ENCODE peak calls at places on chromosome 6, in ten cellular contexts. D, B, L, X, A, R, W, T, M and K are unnamed samples.

GRCh38 chr6:12818324-12818723 is 101.8 kb downstream of the PHACTR1 start:
- DNase-seq in D (no peak), B (no peak), L (no peak), X (no peak), A (no peak), R (no peak), W (no peak), T (no peak), M (no peak), K (no peak)

GRCh38 chr6:13558718-13559117 is 15.7 kb upstream of the SIRT5 start:
- DNase-seq in D (no peak), B (no peak), L (no peak), X (no peak), A (no peak), R (no peak), W (no peak), T (no peak), M (no peak), K (no peak)

GRCh38 chr6:151440930-151441329 is 11.0 kb downstream of the RMND1 start:
- DNase-seq in D (no peak), B (no peak), L (no peak), X (no peak), A (no peak), R (peak; percentile 70), W (peak; percentile 43), T (no peak), M (no peak), K (no peak)

GRCh38 chr6:28090902-28091586 is 10.7 kb downstream of the ZNF165 start:
- DNase-seq in D (no peak), B (no peak), L (no peak), X (peak; percentile 77), A (no peak), R (peak; percentile 22), W (no peak), T (peak; percentile 75), M (no peak), K (no peak)

GRCh38 chr6:138804986-138805385 is 9.1 kb downstream of the ECT2L start:
- DNase-seq in D (no peak), B (no peak), L (no peak), X (no peak), A (no peak), R (peak; percentile 66), W (no peak), T (no peak), M (peak; percentile 6), K (no peak)

GRCh38 chr6:106026748-106027147 is 59.4 kb upstream of the PRDM1 start:
- DNase-seq in D (no peak), B (no peak), L (no peak), X (no peak), A (no peak), R (peak; percentile 41), W (no peak), T (no peak), M (no peak), K (no peak)

GRCh38 chr6:143678980-143679379 is 1.2 kb downstream of the PHACTR2 start:
- DNase-seq in D (no peak), B (no peak), L (no peak), X (no peak), A (no peak), R (no peak), W (peak; percentile 14), T (no peak), M (no peak), K (no peak)

GRCh38 chr6:128600397-128600951 is 80.1 kb upstream of the PTPRK start:
- DNase-seq in D (no peak), B (no peak), L (peak; percentile 4), X (no peak), A (no peak), R (peak; percentile 93), W (no peak), T (no peak), M (peak; percentile 61), K (peak; percentile 78)

GRCh38 chr6:90053614-90054013 is 159.3 kb downstream of the GJA10 start:
- DNase-seq in D (no peak), B (no peak), L (no peak), X (no peak), A (no peak), R (no peak), W (no peak), T (no peak), M (no peak), K (no peak)

GRCh38 chr6:41780623-41781301 is at the start of gene PRICKLE4:
- DNase-seq in D (no peak), B (no peak), L (peak; percentile 29), X (peak; percentile 83), A (peak; percentile 71), R (no peak), W (no peak), T (peak; percentile 81), M (no peak), K (peak; percentile 65)
- H3K27ac ChIP-seq in D (peak within 1 kb of the TSS; percentile 71), B (peak within 1 kb of the TSS; percentile 87), L (peak within 1 kb of the TSS; percentile 86), X (peak within 1 kb of the TSS; percentile 87), A (peak within 1 kb of the TSS; percentile 78), R (no peak within 1 kb of the TSS), W (peak within 1 kb of the TSS; percentile 65), T (peak within 1 kb of the TSS; percentile 62), M (no peak within 1 kb of the TSS), K (peak within 1 kb of the TSS; percentile 97)

GRCh38 chr6:19734061-19734460 is 103.1 kb upstream of the ID4 start:
- DNase-seq in D (no peak), B (no peak), L (no peak), X (no peak), A (no peak), R (no peak), W (no peak), T (no peak), M (no peak), K (no peak)

GRCh38 chr6:19736066-19736465 is 101.1 kb upstream of the ID4 start:
- DNase-seq in D (no peak), B (no peak), L (no peak), X (no peak), A (no peak), R (peak; percentile 17), W (no peak), T (no peak), M (no peak), K (no peak)

GRCh38 chr6:19734519-19734918 is 102.7 kb upstream of the ID4 start:
- DNase-seq in D (no peak), B (no peak), L (no peak), X (no peak), A (no peak), R (no peak), W (no peak), T (no peak), M (no peak), K (no peak)

DNA sequence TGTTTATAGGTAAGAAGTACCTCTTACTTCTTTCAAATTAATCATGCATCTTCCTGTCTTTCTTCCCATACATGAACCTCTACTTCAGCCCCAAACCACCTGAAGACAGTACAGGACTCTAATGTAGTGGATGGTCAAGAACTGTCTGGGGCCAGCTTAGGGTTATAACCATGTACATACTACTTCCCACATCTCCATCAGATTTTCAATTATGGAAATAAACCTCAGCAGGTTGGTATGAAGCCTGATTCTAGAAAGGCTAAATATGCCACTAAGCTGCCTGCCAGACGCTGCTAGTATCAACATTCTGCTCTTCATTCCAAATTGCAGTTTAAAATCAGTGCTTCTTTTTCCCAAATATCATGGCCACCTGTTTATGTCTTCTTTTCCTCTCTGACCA is 99.2 kb upstream of the ID4 start:
- DNase-seq in D (no peak), B (no peak), L (no peak), X (no peak), A (no peak), R (no peak), W (no peak), T (no peak), M (no peak), K (no peak)
- H3K27ac ChIP-seq in D (no peak overlapping the region), B (no peak overlapping the region), L (no peak overlapping the region), X (no peak overlapping the region), A (no peak overlapping the region), R (no peak overlapping the region), W (no peak overlapping the region), T (peak overlapping the region; percentile 36), M (no peak overlapping the region), K (no peak overlapping the region)

GRCh38 chr6:104540743-104541142 is 319.0 kb downstream of the HACE1 start:
- DNase-seq in D (no peak), B (no peak), L (no peak), X (no peak), A (no peak), R (peak; percentile 43), W (no peak), T (no peak), M (no peak), K (no peak)
- H3K27ac ChIP-seq in D (no peak overlapping the region), B (no peak overlapping the region), L (no peak overlapping the region), X (no peak overlapping the region), A (no peak overlapping the region), R (no peak overlapping the region), W (no peak overlapping the region), T (no peak overlapping the region), M (no peak overlapping the region), K (no peak overlapping the region)

GRCh38 chr6:163825033-163825432 is 410.5 kb downstream of the QKI start:
- DNase-seq in D (no peak), B (no peak), L (no peak), X (no peak), A (no peak), R (peak; percentile 67), W (no peak), T (no peak), M (no peak), K (peak; percentile 41)

GRCh38 chr6:163826668-163827067 is 412.1 kb downstream of the QKI start:
- DNase-seq in D (no peak), B (no peak), L (no peak), X (no peak), A (no peak), R (no peak), W (no peak), T (no peak), M (no peak), K (no peak)

GRCh38 chr6:163827157-163827556 is 412.6 kb downstream of the QKI start:
- DNase-seq in D (no peak), B (no peak), L (no peak), X (no peak), A (no peak), R (no peak), W (no peak), T (no peak), M (no peak), K (no peak)

GRCh38 chr6:163830641-163831040 is 416.1 kb downstream of the QKI start:
- DNase-seq in D (no peak), B (no peak), L (no peak), X (no peak), A (no peak), R (no peak), W (no peak), T (no peak), M (no peak), K (no peak)

GRCh38 chr6:163828038-163828790 is 413.7 kb downstream of the QKI start:
- DNase-seq in D (no peak), B (no peak), L (no peak), X (peak; percentile 76), A (no peak), R (no peak), W (no peak), T (peak; percentile 81), M (no peak), K (no peak)
- H3K27ac ChIP-seq in D (no peak overlapping the region), B (no peak overlapping the region), L (no peak overlapping the region), X (no peak overlapping the region), A (no peak overlapping the region), R (no peak overlapping the region), W (no peak overlapping the region), T (no peak overlapping the region), M (no peak overlapping the region), K (no peak overlapping the region)